ENCODE peak calls at places on chromosome 11, in seven cellular contexts. F is endothelial cell of umbilical vein, X is A549, G is transverse colon, H is heart left ventricle, K is gastrocnemius medialis, T is testis. A is an unnamed sample.

GRCh38 chr11:68643576-68643975 is 40.8 kb upstream of the GAL start:
- DNase-seq in F (no peak), X (peak), G (no peak), H (no peak), K (no peak), T (no peak), A (no peak)

GRCh38 chr11:47259178-47259977 is 1.6 kb downstream of the NR1H3 start:
- DNase-seq in F (peak), X (peak), G (peak), H (peak), K (no peak), T (peak), A (peak)

GRCh38 chr11:85088286-85088685 is 538.9 kb downstream of the DLG2 start:
- DNase-seq in F (no peak), X (no peak), G (no peak), H (no peak), K (no peak), T (no peak), A (no peak)

GRCh38 chr11:69075421-69076128 is 26.8 kb downstream of the TPCN2 start:
- DNase-seq in F (no peak), X (no peak), G (peak), H (peak), K (peak), T (peak), A (no peak)

GRCh38 chr11:9808943-9809342 is 145.1 kb downstream of the SWAP70 start:
- DNase-seq in F (no peak), X (no peak), G (no peak), H (no peak), K (no peak), T (no peak), A (no peak)

GRCh38 chr11:104164028-104164520 is at the start of gene PDGFD:
- DNase-seq in F (peak), X (peak), G (peak), H (peak), K (peak), T (peak), A (peak)

GRCh38 chr11:70411713-70412452 is 13.6 kb downstream of the CTTN start:
- DNase-seq in F (no peak), X (no peak), G (no peak), H (no peak), K (no peak), T (no peak), A (no peak)

GRCh38 chr11:779955-780532 is 2.8 kb upstream of the GATD1 start:
- DNase-seq in F (no peak), X (no peak), G (no peak), H (peak), K (no peak), T (no peak), A (no peak)

GRCh38 chr11:61146413-61146812 is 14.8 kb downstream of the VPS37C start:
- DNase-seq in F (no peak), X (no peak), G (no peak), H (peak), K (no peak), T (no peak), A (no peak)

GRCh38 chr11:116651098-116651756 is 121.6 kb downstream of the BUD13 start:
- DNase-seq in F (no peak), X (no peak), G (no peak), H (no peak), K (no peak), T (no peak), A (no peak)

GRCh38 chr11:8744423-8744822 is 61.8 kb downstream of the RPL27A start:
- DNase-seq in F (no peak), X (no peak), G (no peak), H (no peak), K (no peak), T (no peak), A (no peak)

DNA sequence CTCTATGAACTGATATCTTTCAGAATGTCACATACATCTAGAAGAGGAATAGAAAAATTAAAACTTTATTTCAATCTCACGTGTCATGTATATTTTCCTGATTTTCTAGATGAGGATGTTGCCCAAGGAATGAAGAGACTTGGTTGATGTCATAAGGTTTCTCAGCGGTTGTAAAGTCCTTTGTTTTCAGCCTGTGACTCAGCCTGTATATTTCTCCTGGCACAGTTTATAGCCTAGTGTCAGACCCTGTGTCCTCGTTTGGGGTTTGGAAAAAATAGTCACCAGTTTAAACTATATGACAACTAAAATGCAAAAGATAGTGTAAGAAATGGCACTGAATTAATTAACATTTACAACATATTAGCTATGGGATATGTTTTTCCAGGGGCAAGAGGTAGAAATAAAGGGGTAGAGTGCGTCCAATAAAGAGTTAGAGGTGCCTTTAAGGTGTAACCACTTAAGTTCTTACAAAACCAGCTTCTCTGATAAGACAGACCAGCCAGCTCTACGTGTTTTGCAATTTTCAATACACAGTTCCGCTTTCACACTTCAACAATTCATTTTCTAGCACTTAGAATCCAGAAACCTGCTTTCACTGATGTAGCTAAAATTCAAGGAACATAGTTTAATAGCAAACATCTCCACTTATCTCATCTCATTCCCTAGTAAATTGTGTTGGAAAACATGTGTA is 1432.6 kb upstream of the TENM4 start:
- DNase-seq in F (peak), X (no peak), G (no peak), H (no peak), K (no peak), T (no peak), A (no peak)
- TF ChIP-seq POLR2A in F (no peak), X (no peak), G (no peak), H (no peak), K (no peak), T (no peak), A (no peak)

GRCh38 chr11:112132737-112133136 is 31.2 kb downstream of the IL18 start:
- DNase-seq in F (no peak), X (no peak), G (no peak), H (no peak), K (no peak), T (no peak), A (no peak)

GRCh38 chr11:112129656-112130055 is 34.2 kb downstream of the IL18 start:
- DNase-seq in F (no peak), X (no peak), G (no peak), H (peak), K (peak), T (peak), A (no peak)

GRCh38 chr11:112134473-112134872 is 29.4 kb downstream of the IL18 start:
- DNase-seq in F (no peak), X (no peak), G (peak), H (no peak), K (no peak), T (no peak), A (no peak)

GRCh38 chr11:112127056-112127455 is 36.8 kb downstream of the IL18 start:
- DNase-seq in F (no peak), X (no peak), G (no peak), H (no peak), K (no peak), T (no peak), A (no peak)

GRCh38 chr11:112128483-112129121 is 35.3 kb downstream of the IL18 start:
- DNase-seq in F (peak), X (peak), G (peak), H (no peak), K (peak), T (peak), A (peak)
- H3K27ac ChIP-seq in F (no peak), X (peak), G (peak), H (no peak), K (no peak), T (no peak), A (no peak)

GRCh38 chr11:66958956-66959274 is 732 bp upstream of the PC start:
- DNase-seq in F (no peak), X (no peak), G (no peak), H (no peak), K (no peak), T (no peak), A (no peak)

GRCh38 chr11:66957971-66958231 is 282 bp downstream of the PC start:
- DNase-seq in F (no peak), X (no peak), G (no peak), H (no peak), K (no peak), T (no peak), A (no peak)

GRCh38 chr11:66962247-66962646 is 4.1 kb upstream of the PC start:
- DNase-seq in F (no peak), X (no peak), G (no peak), H (no peak), K (no peak), T (no peak), A (no peak)

GRCh38 chr11:66956689-66957290 is 1.4 kb downstream of the PC start:
- DNase-seq in F (no peak), X (peak), G (no peak), H (peak), K (no peak), T (peak), A (no peak)

DNA sequence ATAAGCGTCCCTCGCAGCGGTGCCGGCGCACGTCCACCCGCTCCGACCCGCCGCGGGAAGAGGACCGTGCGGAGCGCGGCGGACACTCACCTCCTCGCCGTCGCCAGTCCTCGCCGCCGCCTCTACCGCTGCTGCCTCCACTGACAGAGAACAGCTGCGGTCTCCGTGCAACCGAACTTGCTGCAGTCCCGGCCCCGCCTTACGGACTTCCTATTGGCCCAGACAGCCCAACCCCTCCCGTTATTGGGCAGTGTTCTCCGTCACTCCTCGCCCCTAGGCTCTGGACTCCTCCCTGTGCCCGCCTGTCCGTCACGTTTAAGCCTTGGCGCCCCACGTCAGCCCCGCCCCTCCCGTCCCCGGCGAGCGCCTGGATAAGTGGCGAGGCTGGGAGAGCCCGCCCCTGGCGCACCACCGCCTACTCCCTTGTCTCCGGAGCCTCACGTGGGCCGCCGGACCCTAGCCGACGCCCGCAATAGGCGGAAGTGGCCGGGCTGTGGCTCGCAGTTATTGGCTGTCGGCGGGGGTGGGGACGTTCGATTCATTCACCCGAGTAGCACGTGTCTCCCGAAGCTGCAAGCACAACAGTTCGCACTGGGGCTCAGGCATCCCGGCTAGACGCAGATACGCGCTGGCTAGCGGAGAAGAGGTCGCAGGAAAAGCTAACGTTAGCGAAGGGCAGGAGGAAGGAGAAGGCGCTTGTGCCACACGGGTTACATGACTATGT is at the start of gene PC:
- DNase-seq in F (peak), X (peak), G (peak), H (peak), K (peak), T (peak), A (peak)
- TF ChIP-seq POLR2A in F (no peak), X (peak), G (peak), H (no peak), K (peak), T (no peak), A (peak)

GRCh38 chr11:94925422-94926270 is 47.7 kb downstream of the CWC15 start:
- DNase-seq in F (no peak), X (no peak), G (no peak), H (no peak), K (no peak), T (no peak), A (no peak)
- H3K27ac ChIP-seq in F (peak), X (no peak), G (peak), H (peak), K (peak), T (peak), A (peak)

GRCh38 chr11:126062679-126063509 is at the start of gene CDON:
- DNase-seq in F (peak), X (peak), G (peak), H (peak), K (peak), T (peak), A (peak)
- TF ChIP-seq POLR2A in F (no peak), X (no peak), G (peak), H (no peak), K (peak), T (no peak), A (peak)

GRCh38 chr11:129947474-129947873 is 52.1 kb upstream of the NFRKB start:
- DNase-seq in F (no peak), X (no peak), G (no peak), H (no peak), K (no peak), T (no peak), A (no peak)
- H3K27ac ChIP-seq in F (no peak), X (no peak), G (no peak), H (no peak), K (no peak), T (no peak), A (no peak)

A was measured in prostate gland.